ENCODE peak calls at places on chromosome 7, in five cellular contexts. K is fibroblast of lung, M is SK-N-SH, U is IMR-90, E is neural progenitor cell. J is an unnamed sample.
A peak's percentile ranks its signal among the peaks of the same experiment; 100 is the strongest.

GRCh38 chr7:132771301-132771730 is 195.0 kb upstream of the PLXNA4 start:
- DNase-seq in K (no peak), M (no peak), U (no peak), E (no peak), J (peak; percentile 36)

GRCh38 chr7:139032473-139032872 is 3.4 kb downstream of the ZC3HAV1L start:
- DNase-seq in K (no peak), M (no peak), U (no peak), E (no peak), J (no peak)

GRCh38 chr7:15407910-15408309 is 153.9 kb downstream of the AGMO start:
- DNase-seq in K (no peak), M (no peak), U (no peak), E (no peak), J (no peak)

GRCh38 chr7:138603549-138604324 is 97.4 kb downstream of the SVOPL start:
- DNase-seq in K (no peak), M (no peak), U (no peak), E (no peak), J (no peak)

GRCh38 chr7:149669121-149669818 is 104.1 kb downstream of the ZNF467 start:
- DNase-seq in K (peak; percentile 54), M (no peak), U (peak; percentile 19), E (no peak), J (no peak)

GRCh38 chr7:8724080-8724718 is 290.8 kb downstream of the NXPH1 start:
- DNase-seq in K (no peak), M (peak; percentile 59), U (no peak), E (peak; percentile 90), J (peak; percentile 50)

GRCh38 chr7:98670186-98670585 is 53.1 kb downstream of the NPTX2 start:
- DNase-seq in K (no peak), M (no peak), U (no peak), E (no peak), J (no peak)

GRCh38 chr7:30184804-30185487 is 50.2 kb downstream of the MTURN start:
- DNase-seq in K (no peak), M (no peak), U (no peak), E (no peak), J (no peak)

GRCh38 chr7:128672927-128673517 is 930 bp downstream of the GARIN1A start:
- DNase-seq in K (peak; percentile 24), M (peak; percentile 60), U (peak; percentile 24), E (peak; percentile 70), J (no peak)

GRCh38 chr7:25854059-25854458 is 297.9 kb upstream of the NFE2L3 start:
- DNase-seq in K (no peak), M (no peak), U (no peak), E (peak; percentile 48), J (no peak)

GRCh38 chr7:141708053-141708452 is at the start of gene WEE2:
- DNase-seq in K (no peak), M (no peak), U (no peak), E (no peak), J (no peak)

GRCh38 chr7:123538897-123539296 is 4.5 kb upstream of the IQUB start:
- DNase-seq in K (no peak), M (no peak), U (peak; percentile 10), E (no peak), J (no peak)

GRCh38 chr7:95472521-95473160 is 13.1 kb upstream of the ASB4 start:
- DNase-seq in K (peak; percentile 24), M (no peak), U (peak; percentile 3), E (peak; percentile 19), J (no peak)

GRCh38 chr7:46652317-46652716 is 731.2 kb upstream of the IGFBP3 start:
- DNase-seq in K (no peak), M (no peak), U (no peak), E (no peak), J (no peak)

GRCh38 chr7:28979791-28980190 is 21.7 kb upstream of the TRIL start:
- DNase-seq in K (no peak), M (no peak), U (no peak), E (no peak), J (no peak)

GRCh38 chr7:149125189-149125863 is 798 bp downstream of the ZNF425 start:
- DNase-seq in K (peak; percentile 15), M (no peak), U (no peak), E (no peak), J (peak; percentile 17)

GRCh38 chr7:79211724-79212123 is 241.7 kb downstream of the MAGI2 start:
- DNase-seq in K (peak; percentile 14), M (no peak), U (peak; percentile 26), E (no peak), J (no peak)

GRCh38 chr7:77348371-77348813 is 67.8 kb downstream of the GSAP start:
- DNase-seq in K (peak; percentile 72), M (peak; percentile 42), U (peak; percentile 82), E (no peak), J (no peak)

GRCh38 chr7:46565712-46566111 is 644.6 kb upstream of the IGFBP3 start:
- DNase-seq in K (no peak), M (no peak), U (no peak), E (no peak), J (no peak)

GRCh38 chr7:128937271-128937646 is 468 bp upstream of the IRF5 start:
- DNase-seq in K (no peak), M (no peak), U (no peak), E (no peak), J (no peak)

GRCh38 chr7:124457841-124458240 is 307.8 kb downstream of the GPR37 start:
- DNase-seq in K (peak; percentile 67), M (no peak), U (peak; percentile 70), E (no peak), J (no peak)

GRCh38 chr7:155850730-155851678 is 38.7 kb upstream of the SHH start:
- DNase-seq in K (no peak), M (no peak), U (no peak), E (no peak), J (no peak)

GRCh38 chr7:81120141-81120540 is 201.3 kb upstream of the SEMA3C start:
- DNase-seq in K (no peak), M (no peak), U (no peak), E (no peak), J (no peak)

GRCh38 chr7:44431091-44431608 is 59.3 kb downstream of the NUDCD3 start:
- DNase-seq in K (no peak), M (peak; percentile 47), U (peak; percentile 28), E (peak; percentile 18), J (no peak)

GRCh38 chr7:22858640-22859561 is 36.3 kb upstream of the TOMM7 start:
- DNase-seq in K (peak; percentile 99), M (no peak), U (peak; percentile 99), E (no peak), J (no peak)

GRCh38 chr7:129468547-129468946 is 33.8 kb upstream of the SMKR1 start:
- DNase-seq in K (no peak), M (no peak), U (no peak), E (no peak), J (no peak)

GRCh38 chr7:90749774-90750173 is 153.7 kb downstream of the CDK14 start:
- DNase-seq in K (peak; percentile 51), M (peak; percentile 52), U (peak; percentile 33), E (no peak), J (no peak)

GRCh38 chr7:43110790-43111362 is 1.6 kb upstream of the HECW1 start:
- DNase-seq in K (no peak), M (no peak), U (no peak), E (no peak), J (no peak)
- H3K9ac ChIP-seq in K (no peak overlapping the region), M (no peak overlapping the region), U (no peak overlapping the region), E (no peak overlapping the region), J (no peak overlapping the region)

GRCh38 chr7:66837007-66837406 is 84.0 kb upstream of the TMEM248 start:
- DNase-seq in K (peak; percentile 22), M (no peak), U (peak; percentile 34), E (peak; percentile 76), J (peak; percentile 40)
- TF ChIP-seq CTCF in K (peak; percentile 43), M (peak; percentile 54), U (peak; percentile 39), E (peak; percentile 65), J (peak; percentile 64)

GRCh38 chr7:50448823-50449222 is 1.3 kb downstream of the FIGNL1 start:
- DNase-seq in K (no peak), M (no peak), U (no peak), E (no peak), J (no peak)
- H3K9ac ChIP-seq in K (no peak overlapping the region), M (peak overlapping the region; percentile 71), U (no peak overlapping the region), E (no peak overlapping the region), J (peak overlapping the region; percentile 96)

GRCh38 chr7:42128703-42129102 is 108.3 kb downstream of the GLI3 start:
- DNase-seq in K (peak; percentile 45), M (no peak), U (no peak), E (peak; percentile 37), J (peak; percentile 43)
- TF ChIP-seq CTCF in K (peak; percentile 30), M (no peak), U (peak; percentile 18), E (peak; percentile 43), J (peak; percentile 63)

DNA sequence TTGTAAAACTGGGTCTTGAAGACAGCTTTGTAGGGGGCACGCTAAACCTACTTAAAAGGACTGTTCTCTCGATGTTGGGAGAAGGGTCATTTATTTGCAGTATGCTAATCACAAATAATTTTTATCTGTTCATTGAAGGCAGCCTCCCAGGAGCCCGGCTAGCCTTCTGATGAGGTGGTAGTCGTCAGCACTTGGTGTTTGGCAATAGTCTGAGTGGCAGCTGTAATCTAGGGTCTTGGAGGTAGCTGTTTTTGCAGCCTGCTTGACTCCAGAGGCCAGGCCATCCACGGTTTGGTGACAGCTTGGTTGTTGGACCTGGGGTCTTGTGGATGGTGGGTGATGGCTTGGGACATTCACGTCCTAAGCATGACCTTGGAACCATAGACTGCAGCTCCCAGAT is 2.2 kb downstream of the GTF2IRD1 start:
- DNase-seq in K (peak; percentile 50), M (no peak), U (no peak), E (no peak), J (no peak)
- H3K9ac ChIP-seq in K (no peak overlapping the region), M (no peak overlapping the region), U (no peak overlapping the region), E (no peak overlapping the region), J (no peak overlapping the region)

GRCh38 chr7:67788689-67789088 is 792.1 kb downstream of the TYW1 start:
- DNase-seq in K (peak; percentile 9), M (peak; percentile 77), U (no peak), E (peak; percentile 37), J (no peak)
- TF ChIP-seq CTCF in K (peak; percentile 34), M (peak; percentile 37), U (no peak), E (peak; percentile 66), J (no peak)

DNA sequence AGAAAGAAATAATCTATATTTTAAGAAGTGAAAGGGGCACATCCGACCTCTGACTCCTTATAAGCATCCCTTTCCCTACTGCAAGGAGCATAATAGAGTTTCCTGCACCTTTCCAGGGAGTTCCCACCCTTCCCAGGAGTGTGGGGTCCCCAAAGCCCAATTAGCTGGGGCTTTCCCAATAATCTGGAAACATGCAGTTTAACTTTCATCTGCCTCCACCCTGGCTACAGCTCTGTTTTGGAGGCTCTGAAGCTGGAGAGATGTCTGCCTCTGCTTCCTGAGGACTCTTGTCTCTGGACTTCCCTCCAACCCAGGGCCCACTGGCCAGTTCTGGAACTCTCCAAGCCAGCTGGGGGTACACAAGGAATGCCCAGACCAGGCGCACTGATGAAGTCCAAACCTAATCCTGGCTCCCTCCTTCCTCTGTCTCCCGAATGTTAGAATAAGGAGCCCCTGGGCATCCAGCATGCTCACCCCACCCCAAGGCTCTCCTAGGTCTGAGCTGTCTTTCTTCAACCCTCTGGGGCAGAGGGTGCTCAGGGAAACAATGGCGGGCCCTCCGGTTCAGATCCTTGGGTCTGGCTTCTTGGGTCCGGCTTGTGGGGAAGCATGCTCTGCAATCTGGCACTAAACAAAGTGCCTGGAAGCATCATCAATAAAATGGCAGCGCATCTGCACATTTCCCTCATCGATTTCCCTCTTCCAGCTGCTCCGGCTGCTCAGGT is 13.4 kb downstream of the HOXA4 start:
- DNase-seq in K (no peak), M (no peak), U (peak; percentile 28), E (no peak), J (no peak)
- H3K9ac ChIP-seq in K (peak overlapping the region; percentile 77), M (no peak overlapping the region), U (peak overlapping the region; percentile 96), E (no peak overlapping the region), J (no peak overlapping the region)